ENCODE peak calls at places on chromosomes 2 and 18, in ten cellular contexts. One of them, this sample, is unnamed.

GRCh38 chr2:200356306-200356705 is 49.8 kb downstream of the SPATS2L start:
- DNase-seq in NB4: no peak
- DNase-seq in tibial artery: no peak
- DNase-seq in heart right ventricle: no peak
- DNase-seq in cardiac muscle cell: no peak
- DNase-seq in AG10803: no peak
- DNase-seq in astrocyte of the spinal cord: no peak
- DNase-seq in fibroblast of mammary gland: no peak
- DNase-seq in neural crest cell: no peak
- DNase-seq in dorsolateral prefrontal cortex: no peak
- DNase-seq in this sample: no peak

GRCh38 chr2:232588680-232589585 is 38.4 kb downstream of the EIF4E2 start:
- DNase-seq in NB4: no peak
- DNase-seq in tibial artery: no peak
- DNase-seq in heart right ventricle: no peak
- DNase-seq in cardiac muscle cell: peak; percentile 77
- DNase-seq in AG10803: peak; percentile 84
- DNase-seq in astrocyte of the spinal cord: peak; percentile 84
- DNase-seq in fibroblast of mammary gland: peak; percentile 81
- DNase-seq in neural crest cell: no peak
- DNase-seq in dorsolateral prefrontal cortex: peak; percentile 77
- DNase-seq in this sample: no peak

GRCh38 chr18:68623342-68623741 is 91.6 kb downstream of the TMX3 start:
- DNase-seq in NB4: peak; percentile 54
- DNase-seq in tibial artery: peak; percentile 22
- DNase-seq in heart right ventricle: no peak
- DNase-seq in cardiac muscle cell: peak; percentile 86
- DNase-seq in AG10803: peak; percentile 82
- DNase-seq in astrocyte of the spinal cord: peak; percentile 80
- DNase-seq in fibroblast of mammary gland: peak; percentile 84
- DNase-seq in neural crest cell: peak; percentile 55
- DNase-seq in dorsolateral prefrontal cortex: peak; percentile 54
- DNase-seq in this sample: no peak

GRCh38 chr2:19886261-19886660 is 15.5 kb downstream of the TTC32 start:
- DNase-seq in NB4: no peak
- DNase-seq in tibial artery: no peak
- DNase-seq in heart right ventricle: no peak
- DNase-seq in cardiac muscle cell: no peak
- DNase-seq in AG10803: no peak
- DNase-seq in astrocyte of the spinal cord: no peak
- DNase-seq in fibroblast of mammary gland: no peak
- DNase-seq in neural crest cell: no peak
- DNase-seq in dorsolateral prefrontal cortex: no peak
- DNase-seq in this sample: no peak

GRCh38 chr2:144548532-144549191 is 28.7 kb upstream of the ZEB2 start:
- DNase-seq in NB4: peak; percentile 80
- DNase-seq in tibial artery: no peak
- DNase-seq in heart right ventricle: no peak
- DNase-seq in cardiac muscle cell: no peak
- DNase-seq in AG10803: no peak
- DNase-seq in astrocyte of the spinal cord: no peak
- DNase-seq in fibroblast of mammary gland: no peak
- DNase-seq in neural crest cell: no peak
- DNase-seq in dorsolateral prefrontal cortex: no peak
- DNase-seq in this sample: no peak

GRCh38 chr2:142980246-142981068 is 103.0 kb downstream of the KYNU start:
- DNase-seq in NB4: peak; percentile 59
- DNase-seq in tibial artery: no peak
- DNase-seq in heart right ventricle: no peak
- DNase-seq in cardiac muscle cell: peak; percentile 63
- DNase-seq in AG10803: peak; percentile 42
- DNase-seq in astrocyte of the spinal cord: peak; percentile 69
- DNase-seq in fibroblast of mammary gland: peak; percentile 61
- DNase-seq in neural crest cell: no peak
- DNase-seq in dorsolateral prefrontal cortex: no peak
- DNase-seq in this sample: no peak

GRCh38 chr18:42053188-42053781 is 98.3 kb downstream of the PIK3C3 start:
- DNase-seq in NB4: peak; percentile 68
- DNase-seq in tibial artery: peak; percentile 41
- DNase-seq in heart right ventricle: peak; percentile 24
- DNase-seq in cardiac muscle cell: peak; percentile 80
- DNase-seq in AG10803: peak; percentile 60
- DNase-seq in astrocyte of the spinal cord: peak; percentile 57
- DNase-seq in fibroblast of mammary gland: peak; percentile 72
- DNase-seq in neural crest cell: peak; percentile 75
- DNase-seq in dorsolateral prefrontal cortex: peak; percentile 59
- DNase-seq in this sample: no peak

GRCh38 chr2:48651127-48651526 is 33.5 kb downstream of the GTF2A1L start:
- DNase-seq in NB4: no peak
- DNase-seq in tibial artery: no peak
- DNase-seq in heart right ventricle: no peak
- DNase-seq in cardiac muscle cell: peak; percentile 36
- DNase-seq in AG10803: peak; percentile 90
- DNase-seq in astrocyte of the spinal cord: peak; percentile 31
- DNase-seq in fibroblast of mammary gland: peak; percentile 79
- DNase-seq in neural crest cell: no peak
- DNase-seq in dorsolateral prefrontal cortex: no peak
- DNase-seq in this sample: no peak

GRCh38 chr18:23306842-23307241 is 146.2 kb upstream of the RIOK3 start:
- DNase-seq in NB4: no peak
- DNase-seq in tibial artery: no peak
- DNase-seq in heart right ventricle: no peak
- DNase-seq in cardiac muscle cell: no peak
- DNase-seq in AG10803: no peak
- DNase-seq in astrocyte of the spinal cord: peak; percentile 55
- DNase-seq in fibroblast of mammary gland: no peak
- DNase-seq in neural crest cell: no peak
- DNase-seq in dorsolateral prefrontal cortex: peak; percentile 58
- DNase-seq in this sample: no peak

GRCh38 chr2:197158138-197158537 is 152.4 kb downstream of the ANKRD44 start:
- DNase-seq in NB4: no peak
- DNase-seq in tibial artery: no peak
- DNase-seq in heart right ventricle: no peak
- DNase-seq in cardiac muscle cell: no peak
- DNase-seq in AG10803: no peak
- DNase-seq in astrocyte of the spinal cord: no peak
- DNase-seq in fibroblast of mammary gland: no peak
- DNase-seq in neural crest cell: no peak
- DNase-seq in dorsolateral prefrontal cortex: no peak
- DNase-seq in this sample: no peak

GRCh38 chr18:76491801-76492668 is 3.0 kb downstream of the ZNF516 start:
- DNase-seq in NB4: peak; percentile 65
- DNase-seq in tibial artery: no peak
- DNase-seq in heart right ventricle: peak; percentile 41
- DNase-seq in cardiac muscle cell: peak; percentile 48
- DNase-seq in AG10803: no peak
- DNase-seq in astrocyte of the spinal cord: no peak
- DNase-seq in fibroblast of mammary gland: peak; percentile 39
- DNase-seq in neural crest cell: peak; percentile 34
- DNase-seq in dorsolateral prefrontal cortex: peak; percentile 59
- DNase-seq in this sample: no peak

GRCh38 chr18:25561923-25562322 is 210.0 kb upstream of the ZNF521 start:
- DNase-seq in NB4: peak; percentile 25
- DNase-seq in tibial artery: no peak
- DNase-seq in heart right ventricle: no peak
- DNase-seq in cardiac muscle cell: peak; percentile 34
- DNase-seq in AG10803: peak; percentile 31
- DNase-seq in astrocyte of the spinal cord: peak; percentile 9
- DNase-seq in fibroblast of mammary gland: peak; percentile 44
- DNase-seq in neural crest cell: peak; percentile 26
- DNase-seq in dorsolateral prefrontal cortex: no peak
- DNase-seq in this sample: no peak

DNA sequence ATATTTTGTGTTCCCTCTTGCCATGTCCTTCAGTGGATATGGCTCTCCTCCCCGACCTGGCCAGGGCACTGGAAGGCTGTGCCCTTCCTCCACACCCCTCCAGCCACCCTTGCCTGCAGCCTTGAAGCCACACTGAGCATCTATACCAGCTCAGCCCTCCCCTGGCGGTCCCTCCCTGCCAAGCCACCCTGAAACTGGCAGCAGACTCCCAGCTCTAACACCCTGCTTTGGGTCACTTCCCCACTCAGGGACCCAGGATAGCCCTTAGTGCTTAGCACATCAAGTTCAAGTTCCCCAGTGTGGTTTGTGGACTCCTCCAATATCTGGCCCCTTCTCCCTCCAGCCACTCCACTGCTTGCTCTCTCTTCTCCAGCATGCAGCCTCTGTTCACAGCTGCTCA is 89.4 kb downstream of the TNS1 start:
- DNase-seq in NB4: no peak
- DNase-seq in tibial artery: no peak
- DNase-seq in heart right ventricle: no peak
- DNase-seq in cardiac muscle cell: no peak
- DNase-seq in AG10803: no peak
- DNase-seq in astrocyte of the spinal cord: no peak
- DNase-seq in fibroblast of mammary gland: no peak
- DNase-seq in neural crest cell: no peak
- DNase-seq in dorsolateral prefrontal cortex: no peak
- DNase-seq in this sample: no peak
- TF ChIP-seq CTCF in NB4: no peak
- TF ChIP-seq CTCF in tibial artery: peak; percentile 9
- TF ChIP-seq CTCF in heart right ventricle: no peak
- TF ChIP-seq CTCF in cardiac muscle cell: no peak
- TF ChIP-seq CTCF in AG10803: no peak
- TF ChIP-seq CTCF in astrocyte of the spinal cord: no peak
- TF ChIP-seq CTCF in fibroblast of mammary gland: no peak
- TF ChIP-seq CTCF in neural crest cell: no peak
- TF ChIP-seq CTCF in dorsolateral prefrontal cortex: no peak
- TF ChIP-seq CTCF in this sample: no peak

GRCh38 chr2:28338754-28339325 is 53.8 kb upstream of the FOSL2 start:
- DNase-seq in NB4: no peak
- DNase-seq in tibial artery: no peak
- DNase-seq in heart right ventricle: no peak
- DNase-seq in cardiac muscle cell: no peak
- DNase-seq in AG10803: no peak
- DNase-seq in astrocyte of the spinal cord: no peak
- DNase-seq in fibroblast of mammary gland: no peak
- DNase-seq in neural crest cell: no peak
- DNase-seq in dorsolateral prefrontal cortex: no peak
- DNase-seq in this sample: no peak

GRCh38 chr2:28339516-28340175 is 53.0 kb upstream of the FOSL2 start:
- DNase-seq in NB4: no peak
- DNase-seq in tibial artery: no peak
- DNase-seq in heart right ventricle: no peak
- DNase-seq in cardiac muscle cell: peak; percentile 48
- DNase-seq in AG10803: no peak
- DNase-seq in astrocyte of the spinal cord: no peak
- DNase-seq in fibroblast of mammary gland: no peak
- DNase-seq in neural crest cell: no peak
- DNase-seq in dorsolateral prefrontal cortex: no peak
- DNase-seq in this sample: no peak

GRCh38 chr2:28342081-28342967 is 50.3 kb upstream of the FOSL2 start:
- DNase-seq in NB4: no peak
- DNase-seq in tibial artery: peak; percentile 89
- DNase-seq in heart right ventricle: peak; percentile 43
- DNase-seq in cardiac muscle cell: peak; percentile 94
- DNase-seq in AG10803: peak; percentile 83
- DNase-seq in astrocyte of the spinal cord: peak; percentile 95
- DNase-seq in fibroblast of mammary gland: peak; percentile 88
- DNase-seq in neural crest cell: no peak
- DNase-seq in dorsolateral prefrontal cortex: no peak
- DNase-seq in this sample: peak; percentile 48

GRCh38 chr2:28341208-28341891 is 51.3 kb upstream of the FOSL2 start:
- DNase-seq in NB4: no peak
- DNase-seq in tibial artery: no peak
- DNase-seq in heart right ventricle: no peak
- DNase-seq in cardiac muscle cell: no peak
- DNase-seq in AG10803: peak; percentile 69
- DNase-seq in astrocyte of the spinal cord: no peak
- DNase-seq in fibroblast of mammary gland: peak; percentile 36
- DNase-seq in neural crest cell: no peak
- DNase-seq in dorsolateral prefrontal cortex: no peak
- DNase-seq in this sample: no peak

DNA sequence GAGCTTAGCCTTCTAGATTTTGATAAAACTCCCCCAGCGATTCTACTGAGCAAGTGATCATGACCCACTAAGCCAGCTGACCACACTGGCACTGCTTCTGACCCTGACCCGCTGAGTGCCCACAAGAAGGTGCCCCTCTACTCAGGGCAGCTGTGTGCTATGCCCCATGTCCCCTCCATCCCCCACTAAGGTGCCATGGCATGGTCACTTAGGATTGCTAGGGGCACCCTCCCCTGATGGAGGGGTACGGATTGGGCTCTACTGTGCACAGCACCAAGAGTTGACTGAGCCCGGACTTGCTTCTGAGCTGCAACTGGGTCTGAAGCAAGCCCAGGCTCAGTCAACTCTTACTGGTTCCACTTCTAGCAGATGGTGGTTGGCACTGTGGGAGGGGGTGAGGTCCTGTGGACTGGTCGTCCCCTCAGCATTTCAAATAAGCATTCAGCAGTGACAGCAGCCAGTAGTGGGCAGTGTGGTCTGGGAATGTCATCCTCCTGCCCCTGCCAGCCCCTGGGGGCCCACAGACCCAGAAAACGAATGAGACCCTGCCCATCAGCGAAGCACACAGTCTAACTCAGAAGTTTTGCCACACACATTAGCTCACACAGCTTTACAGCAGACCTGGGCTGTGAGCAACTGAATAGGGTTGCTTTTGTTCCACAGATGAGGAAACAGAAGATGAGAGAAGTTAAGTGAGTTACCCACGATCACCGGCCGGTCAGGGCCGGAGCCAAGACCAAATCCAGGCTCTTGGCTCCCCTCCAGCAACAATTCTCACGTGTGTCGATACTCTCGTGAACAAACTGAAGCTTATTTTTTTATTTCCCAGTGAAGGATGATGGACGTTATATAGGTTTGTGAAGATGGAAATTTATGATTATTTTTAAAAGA is 52.1 kb upstream of the FOSL2 start:
- DNase-seq in NB4: no peak
- DNase-seq in tibial artery: no peak
- DNase-seq in heart right ventricle: no peak
- DNase-seq in cardiac muscle cell: no peak
- DNase-seq in AG10803: no peak
- DNase-seq in astrocyte of the spinal cord: no peak
- DNase-seq in fibroblast of mammary gland: no peak
- DNase-seq in neural crest cell: no peak
- DNase-seq in dorsolateral prefrontal cortex: no peak
- DNase-seq in this sample: no peak
- TF ChIP-seq CTCF in NB4: peak; percentile 23
- TF ChIP-seq CTCF in tibial artery: no peak
- TF ChIP-seq CTCF in heart right ventricle: peak; percentile 9
- TF ChIP-seq CTCF in cardiac muscle cell: no peak
- TF ChIP-seq CTCF in AG10803: peak; percentile 12
- TF ChIP-seq CTCF in astrocyte of the spinal cord: peak; percentile 19
- TF ChIP-seq CTCF in fibroblast of mammary gland: peak; percentile 12
- TF ChIP-seq CTCF in neural crest cell: no peak
- TF ChIP-seq CTCF in dorsolateral prefrontal cortex: no peak
- TF ChIP-seq CTCF in this sample: no peak

GRCh38 chr2:47344890-47345583 is 57.9 kb upstream of the MSH2 start:
- DNase-seq in NB4: no peak
- DNase-seq in tibial artery: peak; percentile 33
- DNase-seq in heart right ventricle: peak; percentile 63
- DNase-seq in cardiac muscle cell: peak; percentile 72
- DNase-seq in AG10803: peak; percentile 54
- DNase-seq in astrocyte of the spinal cord: peak; percentile 87
- DNase-seq in fibroblast of mammary gland: peak; percentile 12
- DNase-seq in neural crest cell: peak; percentile 87
- DNase-seq in dorsolateral prefrontal cortex: peak; percentile 92
- DNase-seq in this sample: no peak
- TF ChIP-seq CTCF in NB4: no peak
- TF ChIP-seq CTCF in tibial artery: no peak
- TF ChIP-seq CTCF in heart right ventricle: no peak
- TF ChIP-seq CTCF in cardiac muscle cell: no peak
- TF ChIP-seq CTCF in AG10803: peak; percentile 20
- TF ChIP-seq CTCF in astrocyte of the spinal cord: peak; percentile 10
- TF ChIP-seq CTCF in fibroblast of mammary gland: no peak
- TF ChIP-seq CTCF in neural crest cell: peak; percentile 61
- TF ChIP-seq CTCF in dorsolateral prefrontal cortex: no peak
- TF ChIP-seq CTCF in this sample: no peak

GRCh38 chr2:239693330-239693729 is 292.5 kb upstream of the HDAC4 start:
- DNase-seq in NB4: no peak
- DNase-seq in tibial artery: no peak
- DNase-seq in heart right ventricle: no peak
- DNase-seq in cardiac muscle cell: no peak
- DNase-seq in AG10803: no peak
- DNase-seq in astrocyte of the spinal cord: no peak
- DNase-seq in fibroblast of mammary gland: no peak
- DNase-seq in neural crest cell: no peak
- DNase-seq in dorsolateral prefrontal cortex: no peak
- DNase-seq in this sample: no peak
- TF ChIP-seq CTCF in NB4: no peak
- TF ChIP-seq CTCF in tibial artery: no peak
- TF ChIP-seq CTCF in heart right ventricle: no peak
- TF ChIP-seq CTCF in cardiac muscle cell: no peak
- TF ChIP-seq CTCF in AG10803: no peak
- TF ChIP-seq CTCF in astrocyte of the spinal cord: no peak
- TF ChIP-seq CTCF in fibroblast of mammary gland: no peak
- TF ChIP-seq CTCF in neural crest cell: no peak
- TF ChIP-seq CTCF in dorsolateral prefrontal cortex: no peak
- TF ChIP-seq CTCF in this sample: no peak

This sample was measured in omental fat pad.